ENCODE peak calls at places on chromosome 19, in four cellular contexts. E, K, F and L are unnamed samples.

GRCh38 chr19:13902993-13903555 is 2.8 kb downstream of the BRME1 start:
- DNase-seq in E (no peak), K (no peak), F (no peak), L (no peak)

GRCh38 chr19:55681131-55682087 is 6.4 kb downstream of the EPN1 start:
- DNase-seq in E (no peak), K (no peak), F (no peak), L (peak)

GRCh38 chr19:13835791-13836723 is 40.8 kb downstream of the ZSWIM4 start:
- DNase-seq in E (peak), K (no peak), F (no peak), L (peak)

GRCh38 chr19:15280048-15280725 is 47.9 kb upstream of the EPHX3 start:
- DNase-seq in E (no peak), K (no peak), F (no peak), L (no peak)

GRCh38 chr19:10288662-10289166 is 1.0 kb upstream of the ICAM5 start:
- DNase-seq in E (peak), K (peak), F (no peak), L (no peak)

GRCh38 chr19:55640043-55640576 is 692 bp upstream of the ZNF580 start:
- DNase-seq in E (peak), K (no peak), F (no peak), L (peak)

GRCh38 chr19:10603084-10603872 is 16.2 kb upstream of the AP1M2 start:
- DNase-seq in E (peak), K (no peak), F (no peak), L (peak)

GRCh38 chr19:35318679-35319448 is 10.1 kb upstream of the CD22 start:
- DNase-seq in E (peak), K (peak), F (peak), L (peak)

GRCh38 chr19:18809149-18809978 is 18.3 kb upstream of the COMP start:
- DNase-seq in E (no peak), K (no peak), F (no peak), L (no peak)

DNA sequence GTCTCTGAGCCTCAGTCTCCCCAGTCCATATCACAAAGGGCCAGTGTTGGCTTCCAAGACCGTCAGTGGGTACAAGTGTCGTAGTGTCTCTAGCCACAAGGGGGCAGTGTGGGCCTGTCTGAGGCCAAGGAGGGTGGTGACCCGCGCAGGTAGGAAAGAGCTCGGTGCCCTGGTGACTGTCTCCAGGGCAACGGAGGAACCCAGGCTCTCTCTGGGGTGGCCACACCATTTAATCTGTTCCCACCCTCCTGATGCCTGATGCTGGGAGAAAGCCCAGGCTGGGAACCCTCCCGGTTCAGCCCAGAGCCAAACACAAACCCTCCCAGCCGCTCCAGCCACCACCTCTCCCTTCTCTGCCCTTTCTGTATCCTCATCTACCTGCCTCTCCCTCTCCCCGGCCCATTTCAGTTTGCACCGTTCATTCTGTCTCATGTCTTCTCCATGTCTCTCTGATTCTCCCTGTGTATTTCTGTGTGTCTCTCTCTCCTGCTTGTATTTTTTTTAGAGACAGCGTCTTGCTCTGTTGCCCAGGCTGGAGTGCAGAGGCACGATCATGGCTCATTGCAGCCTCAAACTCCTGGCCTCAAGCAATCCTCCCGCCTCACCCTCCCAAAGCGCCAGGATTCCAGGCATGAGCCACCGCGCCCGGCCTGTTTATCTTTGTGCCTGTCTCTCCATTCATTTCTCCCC is 17.5 kb upstream of the MEIS3 start:
- DNase-seq in E (peak), K (peak), F (no peak), L (peak)
- H3K27ac ChIP-seq in E (no peak), K (no peak), F (no peak), L (no peak)

GRCh38 chr19:3383121-3383722 is 16.8 kb downstream of the NFIC start:
- DNase-seq in E (no peak), K (no peak), F (no peak), L (no peak)

GRCh38 chr19:3387645-3388589 is 21.5 kb downstream of the NFIC start:
- DNase-seq in E (peak), K (peak), F (no peak), L (peak)

GRCh38 chr19:3389446-3389778 is 23.0 kb downstream of the NFIC start:
- DNase-seq in E (no peak), K (no peak), F (no peak), L (no peak)

GRCh38 chr19:3389876-3390361 is 23.5 kb downstream of the NFIC start:
- DNase-seq in E (no peak), K (no peak), F (no peak), L (peak)

DNA sequence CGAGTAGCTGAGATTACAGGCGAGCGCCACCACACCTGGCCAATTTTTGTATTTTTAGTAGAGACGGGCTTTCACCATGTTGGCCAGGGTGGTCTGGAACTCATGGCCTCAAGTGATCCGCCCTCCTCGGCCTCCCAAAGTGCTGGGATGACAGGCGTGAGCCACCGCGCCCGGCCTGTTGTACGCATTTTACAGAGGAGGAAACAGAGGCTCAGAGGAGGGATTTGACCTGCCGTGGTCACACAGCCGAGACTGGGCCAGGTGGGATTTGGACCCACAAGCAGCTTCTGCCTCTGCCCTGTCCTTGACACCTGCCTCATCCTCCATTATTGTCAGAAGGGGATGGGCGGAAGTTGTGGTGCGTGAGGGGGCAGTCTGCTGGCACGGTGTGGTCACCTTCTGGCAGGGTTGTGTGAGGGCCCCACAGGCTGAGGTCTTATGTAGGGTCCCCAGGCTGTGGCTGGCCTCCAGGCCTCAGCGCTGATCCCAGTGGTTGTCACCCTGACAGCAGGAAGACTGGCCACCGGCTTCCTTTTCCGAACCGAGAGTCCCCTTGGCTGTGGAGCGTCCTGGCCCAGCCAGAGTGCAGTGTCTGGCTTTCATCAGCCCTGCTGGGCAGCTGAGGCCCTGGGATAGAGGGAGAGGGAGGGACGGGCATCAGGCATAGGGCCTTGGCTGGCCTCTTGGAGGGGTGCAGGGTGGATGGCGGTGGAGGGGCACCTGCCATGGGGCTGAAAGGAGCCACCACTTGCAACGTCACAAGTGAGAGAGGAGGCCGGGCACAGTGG is 20.3 kb downstream of the NFIC start:
- DNase-seq in E (no peak), K (no peak), F (no peak), L (no peak)
- H3K27ac ChIP-seq in E (peak), K (peak), F (no peak), L (peak)

GRCh38 chr19:4184718-4185352 is 2.3 kb downstream of the ANKRD24 start:
- DNase-seq in E (no peak), K (no peak), F (no peak), L (no peak)
- H3K27ac ChIP-seq in E (no peak), K (no peak), F (no peak), L (no peak)

GRCh38 chr19:32351807-32352630 is 6.6 kb downstream of the ZNF507 start:
- DNase-seq in E (no peak), K (no peak), F (no peak), L (no peak)
- H3K27ac ChIP-seq in E (no peak), K (no peak), F (no peak), L (no peak)

DNA sequence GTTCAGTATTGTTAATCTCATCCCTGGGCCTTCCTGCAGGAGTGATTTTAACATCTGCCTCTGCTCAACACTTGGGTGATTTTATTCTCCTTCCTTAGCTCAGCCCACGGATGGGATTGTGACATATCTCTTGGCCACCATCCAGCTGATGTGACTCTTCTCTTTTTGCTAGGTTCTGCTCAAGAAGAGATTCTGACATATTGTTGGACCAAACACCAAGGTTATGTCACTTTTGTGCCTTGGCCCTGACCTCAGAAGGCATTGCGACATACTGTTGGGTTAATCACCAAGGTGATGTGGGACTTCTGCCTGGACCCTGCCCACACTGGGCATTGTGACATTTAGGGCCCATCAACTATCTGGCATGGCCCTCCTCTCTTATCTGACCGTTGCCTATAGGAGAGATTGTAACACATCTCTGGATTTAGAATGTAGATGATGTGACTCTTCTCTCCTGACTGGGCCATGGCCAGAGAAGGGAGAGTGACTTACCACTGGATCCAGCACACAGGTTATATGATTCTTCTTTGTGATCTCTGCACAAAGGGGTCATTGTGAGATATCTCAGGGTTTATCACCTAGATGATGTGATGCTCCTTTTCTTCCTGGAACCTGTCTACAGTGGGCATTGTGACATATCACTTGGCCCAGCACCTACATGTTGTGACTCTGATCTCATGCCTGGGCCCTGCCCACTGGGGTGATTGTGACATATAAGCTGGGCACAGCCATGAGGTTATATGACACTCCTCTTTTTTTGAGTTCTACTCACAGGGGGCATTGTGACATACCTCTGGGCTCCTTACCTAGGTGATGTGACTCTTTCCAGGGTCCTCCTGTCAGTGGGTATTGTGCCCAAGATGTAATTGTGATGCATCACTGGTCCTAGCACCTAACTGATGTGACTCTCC is 88.8 kb downstream of the ZNF429 start:
- DNase-seq in E (peak), K (no peak), F (no peak), L (no peak)
- H3K27ac ChIP-seq in E (no peak), K (no peak), F (no peak), L (no peak)